ENCODE peak calls at places on chromosome 9, in four cellular contexts. One of them, this sample, is unnamed.

GRCh38 chr9:130932220-130933069 is 6.6 kb downstream of the FIBCD1 start:
- DNase-seq in HepG2: no peak
- DNase-seq in GM23338: no peak
- DNase-seq in GM12878: no peak
- DNase-seq in this sample: peak; percentile 35

GRCh38 chr9:106025449-106025848 is 331.1 kb downstream of the TMEM38B start:
- DNase-seq in GM23338: peak; percentile 36
- DNase-seq in HepG2: no peak
- DNase-seq in GM12878: no peak
- DNase-seq in this sample: no peak

GRCh38 chr9:22158983-22159382 is 149.9 kb upstream of the CDKN2B start:
- DNase-seq in HepG2: peak; percentile 85
- DNase-seq in GM12878: no peak
- DNase-seq in GM23338: no peak
- DNase-seq in this sample: no peak

GRCh38 chr9:123235448-123235847 is 32.9 kb downstream of the STRBP start:
- DNase-seq in GM12878: no peak
- DNase-seq in GM23338: no peak
- DNase-seq in HepG2: peak; percentile 51
- DNase-seq in this sample: no peak

GRCh38 chr9:137138701-137139467 is at the start of gene GRIN1:
- DNase-seq in GM23338: peak; percentile 67
- DNase-seq in GM12878: no peak
- DNase-seq in HepG2: no peak
- DNase-seq in this sample: peak; percentile 55

GRCh38 chr9:137406085-137406773 is 16.7 kb downstream of the EXD3 start:
- DNase-seq in GM23338: no peak
- DNase-seq in GM12878: no peak
- DNase-seq in HepG2: no peak
- DNase-seq in this sample: no peak

GRCh38 chr9:137044502-137045177 is 1.3 kb downstream of the NPDC1 start:
- DNase-seq in GM23338: no peak
- DNase-seq in GM12878: no peak
- DNase-seq in HepG2: no peak
- DNase-seq in this sample: no peak

GRCh38 chr9:87551692-87552303 is 54.1 kb downstream of the DAPK1 start:
- DNase-seq in GM23338: peak; percentile 43
- DNase-seq in GM12878: no peak
- DNase-seq in HepG2: no peak
- DNase-seq in this sample: no peak

GRCh38 chr9:1966725-1967366 is 48.3 kb upstream of the SMARCA2 start:
- DNase-seq in GM12878: no peak
- DNase-seq in HepG2: no peak
- DNase-seq in GM23338: no peak
- DNase-seq in this sample: no peak

GRCh38 chr9:97703437-97704326 is 6.5 kb upstream of the XPA start:
- DNase-seq in HepG2: peak; percentile 74
- DNase-seq in GM23338: no peak
- DNase-seq in GM12878: peak; percentile 51
- DNase-seq in this sample: no peak

GRCh38 chr9:13943176-13943575 is 370.8 kb downstream of the NFIB start:
- DNase-seq in HepG2: no peak
- DNase-seq in GM23338: no peak
- DNase-seq in GM12878: no peak
- DNase-seq in this sample: no peak

GRCh38 chr9:76136986-76137385 is 246.5 kb downstream of the PCSK5 start:
- DNase-seq in GM23338: peak; percentile 25
- DNase-seq in GM12878: no peak
- DNase-seq in HepG2: peak; percentile 13
- DNase-seq in this sample: no peak

GRCh38 chr9:121277518-121278275 is 9.7 kb downstream of the GSN start:
- DNase-seq in GM12878: no peak
- DNase-seq in HepG2: no peak
- DNase-seq in GM23338: no peak
- DNase-seq in this sample: no peak

GRCh38 chr9:128339761-128340690 is at the start of gene SLC27A4:
- DNase-seq in HepG2: peak; percentile 70
- DNase-seq in GM23338: peak; percentile 90
- DNase-seq in GM12878: peak; percentile 61
- DNase-seq in this sample: peak; percentile 91

GRCh38 chr9:115043632-115044031 is 74.3 kb downstream of the TNC start:
- DNase-seq in GM12878: no peak
- DNase-seq in GM23338: no peak
- DNase-seq in HepG2: no peak
- DNase-seq in this sample: no peak

GRCh38 chr9:3980771-3981170 is 319.1 kb downstream of the GLIS3 start:
- DNase-seq in GM23338: no peak
- DNase-seq in GM12878: no peak
- DNase-seq in HepG2: no peak
- DNase-seq in this sample: no peak
- TF ChIP-seq CREB1 in GM23338: no peak
- TF ChIP-seq CREB1 in GM12878: no peak
- TF ChIP-seq CREB1 in HepG2: no peak
- TF ChIP-seq CREB1 in this sample: no peak

GRCh38 chr9:69582018-69582417 is 90.2 kb downstream of the APBA1 start:
- DNase-seq in GM12878: no peak
- DNase-seq in HepG2: no peak
- DNase-seq in GM23338: no peak
- DNase-seq in this sample: no peak

GRCh38 chr9:69579749-69580581 is 92.2 kb downstream of the APBA1 start:
- DNase-seq in GM23338: no peak
- DNase-seq in HepG2: peak; percentile 8
- DNase-seq in GM12878: no peak
- DNase-seq in this sample: no peak

GRCh38 chr9:69579032-69579748 is 93.0 kb downstream of the APBA1 start:
- DNase-seq in GM23338: no peak
- DNase-seq in GM12878: no peak
- DNase-seq in HepG2: no peak
- DNase-seq in this sample: no peak

GRCh38 chr9:69582544-69583297 is 89.5 kb downstream of the APBA1 start:
- DNase-seq in HepG2: no peak
- DNase-seq in GM12878: no peak
- DNase-seq in GM23338: peak; percentile 42
- DNase-seq in this sample: no peak

GRCh38 chr9:69580582-69580945 is 91.6 kb downstream of the APBA1 start:
- DNase-seq in GM23338: no peak
- DNase-seq in HepG2: no peak
- DNase-seq in GM12878: no peak
- DNase-seq in this sample: no peak
- TF ChIP-seq CREB1 in GM23338: no peak
- TF ChIP-seq CREB1 in HepG2: no peak
- TF ChIP-seq CREB1 in GM12878: no peak
- TF ChIP-seq CREB1 in this sample: no peak

GRCh38 chr9:93586290-93587057 is 10.1 kb downstream of the PHF2 start:
- DNase-seq in GM12878: no peak
- DNase-seq in HepG2: no peak
- DNase-seq in GM23338: no peak
- DNase-seq in this sample: no peak
- TF ChIP-seq CREB1 in GM12878: no peak
- TF ChIP-seq CREB1 in HepG2: no peak
- TF ChIP-seq CREB1 in GM23338: no peak
- TF ChIP-seq CREB1 in this sample: no peak

GRCh38 chr9:18126776-18127175 is 347.2 kb upstream of the ADAMTSL1 start:
- DNase-seq in HepG2: no peak
- DNase-seq in GM23338: no peak
- DNase-seq in GM12878: no peak
- DNase-seq in this sample: no peak

GRCh38 chr9:18124760-18125159 is 349.2 kb upstream of the ADAMTSL1 start:
- DNase-seq in GM23338: no peak
- DNase-seq in GM12878: no peak
- DNase-seq in HepG2: no peak
- DNase-seq in this sample: no peak

DNA sequence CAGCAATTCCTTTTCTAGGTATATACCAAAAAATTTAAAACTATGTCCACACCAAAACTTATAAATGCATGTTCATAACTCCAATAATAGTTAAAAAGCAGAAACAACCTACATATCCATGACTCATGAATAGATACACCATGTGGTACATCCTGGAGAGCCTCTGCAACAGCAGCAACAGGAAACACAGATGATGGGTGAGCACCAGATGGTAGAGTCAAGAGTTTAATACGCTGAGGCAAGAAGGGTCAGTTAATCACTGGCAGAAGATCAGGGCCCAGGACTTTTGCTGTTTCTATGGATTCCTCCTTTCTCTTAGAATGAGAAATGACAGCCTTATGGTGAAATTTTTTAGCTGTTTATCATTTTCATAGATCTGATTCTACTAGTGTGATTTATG is 351.8 kb upstream of the ADAMTSL1 start:
- DNase-seq in GM23338: no peak
- DNase-seq in HepG2: no peak
- DNase-seq in GM12878: no peak
- DNase-seq in this sample: no peak
- TF ChIP-seq CREB1 in GM23338: no peak
- TF ChIP-seq CREB1 in HepG2: no peak
- TF ChIP-seq CREB1 in GM12878: no peak
- TF ChIP-seq CREB1 in this sample: no peak

GRCh38 chr9:81370650-81371049 is 318.7 kb downstream of the TLE1 start:
- DNase-seq in HepG2: peak; percentile 3
- DNase-seq in GM12878: no peak
- DNase-seq in GM23338: no peak
- DNase-seq in this sample: no peak
- TF ChIP-seq CREB1 in HepG2: no peak
- TF ChIP-seq CREB1 in GM12878: no peak
- TF ChIP-seq CREB1 in GM23338: no peak
- TF ChIP-seq CREB1 in this sample: no peak

DNA sequence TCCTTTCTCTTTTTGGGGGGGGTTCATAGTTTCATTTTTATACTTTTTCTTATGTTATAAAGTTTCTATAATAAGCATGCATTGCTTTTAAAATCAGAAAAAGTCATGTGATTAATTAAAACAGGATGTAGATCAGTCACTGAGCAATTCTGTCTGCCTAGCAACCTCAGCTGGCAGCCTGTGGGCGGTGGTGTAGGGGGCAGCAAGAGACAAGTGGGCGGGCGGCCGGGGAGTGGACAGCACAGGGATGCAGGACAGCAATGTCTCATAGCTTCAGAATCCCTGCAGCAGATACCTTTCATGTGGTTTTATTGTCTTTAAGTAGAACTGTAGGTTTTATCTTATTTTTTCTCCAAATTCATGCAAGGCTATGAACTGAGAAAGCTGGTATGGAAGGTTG is 101.9 kb upstream of the S1PR3 start:
- DNase-seq in HepG2: no peak
- DNase-seq in GM23338: no peak
- DNase-seq in GM12878: no peak
- DNase-seq in this sample: no peak
- TF ChIP-seq CREB1 in HepG2: no peak
- TF ChIP-seq CREB1 in GM23338: no peak
- TF ChIP-seq CREB1 in GM12878: no peak
- TF ChIP-seq CREB1 in this sample: no peak

This sample was measured in WTC11.